ENCODE peak calls at places on chromosomes 3 and 15, in four cellular contexts. One of them, this sample, is unnamed.

GRCh38 chr3:33233884-33234283 is 15.3 kb upstream of the SUSD5 start:
- DNase-seq in left colon: no peak
- DNase-seq in memory B cell: no peak
- DNase-seq in H9: no peak
- DNase-seq in this sample: no peak

GRCh38 chr15:52158084-52158765 is 33.0 kb downstream of the GNB5 start:
- DNase-seq in memory B cell: no peak
- DNase-seq in H9: no peak
- DNase-seq in left colon: no peak
- DNase-seq in this sample: no peak

GRCh38 chr15:67202991-67203390 is 51.5 kb downstream of the AAGAB start:
- DNase-seq in left colon: no peak
- DNase-seq in memory B cell: no peak
- DNase-seq in H9: no peak
- DNase-seq in this sample: no peak

GRCh38 chr15:77541421-77542181 is 91.1 kb downstream of the LINGO1 start:
- DNase-seq in memory B cell: no peak
- DNase-seq in H9: no peak
- DNase-seq in left colon: no peak
- DNase-seq in this sample: no peak

GRCh38 chr15:70154440-70155347 is 57.0 kb upstream of the TLE3 start:
- DNase-seq in left colon: no peak
- DNase-seq in memory B cell: no peak
- DNase-seq in H9: peak
- DNase-seq in this sample: no peak

GRCh38 chr15:98444067-98444600 is 204.2 kb upstream of the IGF1R start:
- DNase-seq in left colon: no peak
- DNase-seq in memory B cell: no peak
- DNase-seq in H9: no peak
- DNase-seq in this sample: no peak

GRCh38 chr3:18188491-18188890 is 236.6 kb downstream of the SATB1 start:
- DNase-seq in left colon: no peak
- DNase-seq in H9: no peak
- DNase-seq in memory B cell: no peak
- DNase-seq in this sample: no peak

GRCh38 chr15:82298520-82298919 is 35.9 kb downstream of the SAXO2 start:
- DNase-seq in left colon: peak
- DNase-seq in H9: no peak
- DNase-seq in memory B cell: peak
- DNase-seq in this sample: no peak

GRCh38 chr3:16079519-16079918 is 95.0 kb upstream of the GALNT15 start:
- DNase-seq in H9: no peak
- DNase-seq in memory B cell: no peak
- DNase-seq in left colon: no peak
- DNase-seq in this sample: no peak

GRCh38 chr3:22684739-22685138 is 518.4 kb upstream of the UBE2E2 start:
- DNase-seq in left colon: no peak
- DNase-seq in H9: no peak
- DNase-seq in memory B cell: no peak
- DNase-seq in this sample: no peak

GRCh38 chr15:32718822-32719716 is 1.3 kb downstream of the GREM1 start:
- DNase-seq in left colon: peak
- DNase-seq in memory B cell: no peak
- DNase-seq in H9: peak
- DNase-seq in this sample: no peak

GRCh38 chr15:72339777-72340177 is 19.8 kb upstream of the CELF6 start:
- DNase-seq in memory B cell: no peak
- DNase-seq in left colon: no peak
- DNase-seq in H9: no peak
- DNase-seq in this sample: no peak

GRCh38 chr3:110414851-110415250 is 656.8 kb upstream of the NECTIN3 start:
- DNase-seq in left colon: no peak
- DNase-seq in memory B cell: no peak
- DNase-seq in H9: no peak
- DNase-seq in this sample: no peak

GRCh38 chr3:66261318-66261717 is 40.5 kb downstream of the SLC25A26 start:
- DNase-seq in H9: no peak
- DNase-seq in left colon: no peak
- DNase-seq in memory B cell: no peak
- DNase-seq in this sample: no peak

GRCh38 chr3:134231131-134231530 is 19.5 kb downstream of the RYK start:
- DNase-seq in left colon: no peak
- DNase-seq in memory B cell: no peak
- DNase-seq in H9: no peak
- DNase-seq in this sample: no peak

GRCh38 chr15:93583533-93583932 is 494.5 kb upstream of the RGMA start:
- DNase-seq in left colon: no peak
- DNase-seq in H9: no peak
- DNase-seq in memory B cell: no peak
- DNase-seq in this sample: no peak

GRCh38 chr3:195931582-195932273 is 23.4 kb upstream of the TNK2 start:
- DNase-seq in H9: no peak
- DNase-seq in left colon: no peak
- DNase-seq in memory B cell: no peak
- DNase-seq in this sample: no peak

GRCh38 chr15:83053151-83053550 is 13.9 kb downstream of the BTBD1 start:
- DNase-seq in H9: no peak
- DNase-seq in memory B cell: no peak
- DNase-seq in left colon: no peak
- DNase-seq in this sample: no peak

This sample was measured in GM18507.